ENCODE peak calls at places on chromosomes 2 and 18, in six cellular contexts. L is Peyer's patch, G is ovary, O is uterus, W is body of pancreas, Q is tibial nerve. V is an unnamed sample.

GRCh38 chr18:48545690-48546365 is 7.0 kb downstream of the CTIF start:
- DNase-seq in L (no peak), G (peak), O (peak), W (peak), Q (no peak), V (peak)

GRCh38 chr2:130352229-130352628 is 3.6 kb upstream of the PTPN18 start:
- DNase-seq in L (no peak), G (no peak), O (no peak), W (no peak), Q (no peak), V (no peak)

GRCh38 chr2:218523651-218524050 is 44.5 kb downstream of the USP37 start:
- DNase-seq in L (no peak), G (no peak), O (no peak), W (no peak), Q (no peak), V (no peak)

GRCh38 chr2:223383315-223383714 is 218.8 kb downstream of the SCG2 start:
- DNase-seq in L (no peak), G (no peak), O (no peak), W (no peak), Q (no peak), V (no peak)

GRCh38 chr2:131425191-131426021 is 50.5 kb upstream of the TUBA3D start:
- DNase-seq in L (no peak), G (no peak), O (no peak), W (no peak), Q (no peak), V (no peak)

GRCh38 chr2:83900859-83901258 is 558.2 kb downstream of the SUCLG1 start:
- DNase-seq in L (no peak), G (no peak), O (no peak), W (no peak), Q (no peak), V (no peak)

GRCh38 chr2:165248238-165248637 is 9.0 kb downstream of the SCN2A start:
- DNase-seq in L (no peak), G (no peak), O (no peak), W (no peak), Q (no peak), V (no peak)

GRCh38 chr2:192885569-192886160 is 690.9 kb upstream of the TMEFF2 start:
- DNase-seq in L (no peak), G (no peak), O (no peak), W (no peak), Q (no peak), V (no peak)

GRCh38 chr18:78228974-78229373 is 750.6 kb upstream of the SALL3 start:
- DNase-seq in L (no peak), G (no peak), O (no peak), W (no peak), Q (no peak), V (no peak)

GRCh38 chr2:74742486-74742885 is 88.4 kb downstream of the SEMA4F start:
- DNase-seq in L (no peak), G (no peak), O (no peak), W (no peak), Q (no peak), V (no peak)

GRCh38 chr2:12547771-12548170 is 169.0 kb upstream of the TRIB2 start:
- DNase-seq in L (no peak), G (no peak), O (no peak), W (no peak), Q (no peak), V (no peak)

GRCh38 chr2:229920011-229920781 is 1.6 kb downstream of the TRIP12 start:
- DNase-seq in L (no peak), G (peak), O (no peak), W (peak), Q (no peak), V (no peak)

GRCh38 chr2:95728878-95729511 is 137.2 kb downstream of the TRIM43 start:
- DNase-seq in L (no peak), G (peak), O (peak), W (peak), Q (peak), V (peak)

GRCh38 chr2:9001229-9001628 is 2.3 kb downstream of the MBOAT2 start:
- DNase-seq in L (no peak), G (no peak), O (no peak), W (no peak), Q (no peak), V (no peak)

GRCh38 chr2:203730076-203730729 is 23.8 kb downstream of the CD28 start:
- DNase-seq in L (no peak), G (no peak), O (no peak), W (no peak), Q (no peak), V (no peak)

GRCh38 chr18:26228562-26229260 is 2.5 kb downstream of the TAF4B start:
- DNase-seq in L (no peak), G (no peak), O (no peak), W (no peak), Q (no peak), V (no peak)

GRCh38 chr2:132804045-132804444 is 134.0 kb upstream of the LYPD1 start:
- DNase-seq in L (no peak), G (no peak), O (no peak), W (no peak), Q (no peak), V (no peak)

GRCh38 chr2:180050246-180050645 is 43.1 kb upstream of the CWC22 start:
- DNase-seq in L (no peak), G (no peak), O (no peak), W (no peak), Q (no peak), V (no peak)

GRCh38 chr2:32212293-32212692 is 46.6 kb downstream of the SLC30A6 start:
- DNase-seq in L (no peak), G (no peak), O (no peak), W (no peak), Q (no peak), V (no peak)

GRCh38 chr18:21831413-21831831 is 90.8 kb downstream of the MIB1 start:
- DNase-seq in L (no peak), G (no peak), O (peak), W (no peak), Q (no peak), V (peak)

GRCh38 chr2:28101892-28102291 is 211.4 kb downstream of the BABAM2 start:
- DNase-seq in L (no peak), G (no peak), O (no peak), W (no peak), Q (no peak), V (no peak)

GRCh38 chr18:79856119-79857080 is 58.7 kb downstream of the KCNG2 start:
- DNase-seq in L (peak), G (peak), O (no peak), W (peak), Q (no peak), V (no peak)

GRCh38 chr2:132374961-132375360 is 41.6 kb upstream of the GPR39 start:
- DNase-seq in L (no peak), G (no peak), O (peak), W (no peak), Q (no peak), V (no peak)

GRCh38 chr2:57443985-57444501 is 602.6 kb upstream of the VRK2 start:
- DNase-seq in L (no peak), G (no peak), O (no peak), W (no peak), Q (no peak), V (no peak)

GRCh38 chr18:51510020-51510419 is 312.5 kb upstream of the MEX3C start:
- DNase-seq in L (no peak), G (no peak), O (no peak), W (no peak), Q (no peak), V (no peak)

GRCh38 chr2:74373985-74374384 is 6.1 kb downstream of the DCTN1 start:
- DNase-seq in L (no peak), G (no peak), O (no peak), W (no peak), Q (no peak), V (no peak)

GRCh38 chr2:119469131-119469530 is 37.5 kb downstream of the TMEM37 start:
- DNase-seq in L (no peak), G (no peak), O (no peak), W (no peak), Q (no peak), V (no peak)

GRCh38 chr2:54772531-54772930 is 49.1 kb downstream of the EML6 start:
- DNase-seq in L (no peak), G (no peak), O (no peak), W (no peak), Q (no peak), V (no peak)

GRCh38 chr2:241006412-241006811 is 8.0 kb downstream of the SNED1 start:
- DNase-seq in L (no peak), G (no peak), O (no peak), W (no peak), Q (no peak), V (no peak)

GRCh38 chr2:7672027-7672684 is 754.9 kb downstream of the RNF144A start:
- DNase-seq in L (peak), G (no peak), O (no peak), W (peak), Q (no peak), V (no peak)

GRCh38 chr2:233270951-233271350 is 19.5 kb downstream of the ATG16L1 start:
- DNase-seq in L (no peak), G (no peak), O (no peak), W (no peak), Q (no peak), V (no peak)

GRCh38 chr2:55776966-55777365 is 83.3 kb upstream of the PNPT1 start:
- DNase-seq in L (no peak), G (no peak), O (no peak), W (no peak), Q (no peak), V (no peak)

GRCh38 chr2:138564586-138565250 is 63.1 kb downstream of the SPOPL start:
- DNase-seq in L (no peak), G (no peak), O (no peak), W (no peak), Q (no peak), V (no peak)

GRCh38 chr2:138559648-138560047 is 58.1 kb downstream of the SPOPL start:
- DNase-seq in L (no peak), G (no peak), O (no peak), W (no peak), Q (no peak), V (no peak)

GRCh38 chr2:138565251-138565598 is 63.7 kb downstream of the SPOPL start:
- DNase-seq in L (no peak), G (no peak), O (no peak), W (no peak), Q (no peak), V (no peak)
- H3K27ac ChIP-seq in L (no peak), G (no peak), O (no peak), W (no peak), Q (no peak), V (no peak)

GRCh38 chr2:142603761-142604160 is 273.7 kb upstream of the KYNU start:
- DNase-seq in L (no peak), G (no peak), O (no peak), W (no peak), Q (no peak), V (no peak)
- TF ChIP-seq CTCF in L (no peak), G (no peak), O (no peak), W (no peak), Q (no peak), V (no peak)

GRCh38 chr2:98607741-98608117 is 583 bp downstream of the COA5 start:
- DNase-seq in L (no peak), G (no peak), O (no peak), W (no peak), Q (no peak), V (no peak)

GRCh38 chr2:98608962-98609604 is 694 bp downstream of the UNC50 start:
- DNase-seq in L (peak), G (peak), O (peak), W (no peak), Q (no peak), V (no peak)

GRCh38 chr2:98606431-98606830 is 1.9 kb downstream of the COA5 start:
- DNase-seq in L (no peak), G (no peak), O (no peak), W (no peak), Q (no peak), V (no peak)

GRCh38 chr2:98607104-98607503 is 1.2 kb downstream of the COA5 start:
- DNase-seq in L (no peak), G (no peak), O (no peak), W (no peak), Q (no peak), V (no peak)

DNA sequence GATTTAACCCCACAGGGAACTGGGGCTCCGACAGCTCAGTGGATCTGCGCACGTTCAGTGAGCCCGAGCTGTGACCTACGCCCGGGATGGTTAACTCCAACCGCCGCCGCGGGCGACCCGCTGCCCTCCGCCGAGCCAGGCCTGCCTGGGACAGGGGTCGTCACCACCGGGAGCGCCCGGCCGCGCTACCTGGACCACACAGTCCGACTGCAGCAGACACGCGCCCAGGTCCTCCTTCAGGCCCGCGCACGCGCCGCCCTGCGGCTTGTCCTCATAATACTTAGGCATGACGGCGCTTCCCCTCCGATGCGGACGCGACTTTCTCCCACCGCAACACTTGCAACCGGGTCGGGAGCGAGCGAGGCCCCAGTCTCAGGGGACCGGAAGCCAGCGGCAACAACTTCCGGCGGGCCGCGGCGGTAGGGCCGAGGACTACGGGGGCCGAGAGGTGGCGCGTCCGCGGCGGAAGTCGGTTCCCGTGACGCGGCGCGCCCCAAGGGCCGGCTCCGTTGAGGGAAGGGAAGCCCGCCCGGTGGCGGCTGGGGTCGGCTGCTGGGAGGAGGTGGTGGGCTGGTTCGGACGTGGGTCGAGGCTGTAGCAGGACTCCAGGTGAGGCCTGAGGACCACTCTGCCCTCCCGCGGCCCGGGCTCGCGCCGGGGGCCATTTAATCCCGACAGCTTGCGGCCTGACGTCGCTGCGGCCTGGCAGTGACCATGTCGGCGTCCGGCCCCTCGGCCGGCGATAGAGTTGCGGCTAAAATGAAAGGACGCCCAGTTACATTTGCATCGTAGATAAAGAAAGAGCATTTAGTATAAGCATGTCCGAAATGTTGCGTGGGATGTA is at the start of the genes COA5 and UNC50:
- DNase-seq in L (peak), G (peak), O (peak), W (peak), Q (peak), V (peak)
- TF ChIP-seq POLR2A in L (peak), G (peak), O (peak), W (peak), Q (peak), V (peak)

DNA sequence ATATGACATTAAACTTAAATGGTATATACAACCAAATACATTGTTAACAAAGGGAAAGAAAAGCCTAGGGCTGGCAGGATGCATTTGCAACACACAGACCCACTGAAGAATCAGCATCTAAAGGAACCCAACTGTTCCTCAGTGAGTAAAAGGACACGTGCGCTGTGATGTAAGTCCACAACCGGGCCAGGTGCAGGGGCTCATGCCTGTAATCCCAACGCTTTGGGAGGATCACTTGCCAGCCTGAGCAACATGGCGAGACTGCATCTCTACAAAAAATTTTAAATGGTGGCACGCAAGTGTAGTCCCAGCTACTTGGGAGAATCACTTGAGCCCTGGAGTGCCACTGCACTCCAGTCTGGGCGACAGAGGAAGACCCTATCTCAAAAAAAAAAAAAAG is 3.9 kb downstream of the DTNB start:
- DNase-seq in L (no peak), G (no peak), O (no peak), W (no peak), Q (no peak), V (no peak)
- H3K27ac ChIP-seq in L (no peak), G (no peak), O (no peak), W (no peak), Q (no peak), V (no peak)

DNA sequence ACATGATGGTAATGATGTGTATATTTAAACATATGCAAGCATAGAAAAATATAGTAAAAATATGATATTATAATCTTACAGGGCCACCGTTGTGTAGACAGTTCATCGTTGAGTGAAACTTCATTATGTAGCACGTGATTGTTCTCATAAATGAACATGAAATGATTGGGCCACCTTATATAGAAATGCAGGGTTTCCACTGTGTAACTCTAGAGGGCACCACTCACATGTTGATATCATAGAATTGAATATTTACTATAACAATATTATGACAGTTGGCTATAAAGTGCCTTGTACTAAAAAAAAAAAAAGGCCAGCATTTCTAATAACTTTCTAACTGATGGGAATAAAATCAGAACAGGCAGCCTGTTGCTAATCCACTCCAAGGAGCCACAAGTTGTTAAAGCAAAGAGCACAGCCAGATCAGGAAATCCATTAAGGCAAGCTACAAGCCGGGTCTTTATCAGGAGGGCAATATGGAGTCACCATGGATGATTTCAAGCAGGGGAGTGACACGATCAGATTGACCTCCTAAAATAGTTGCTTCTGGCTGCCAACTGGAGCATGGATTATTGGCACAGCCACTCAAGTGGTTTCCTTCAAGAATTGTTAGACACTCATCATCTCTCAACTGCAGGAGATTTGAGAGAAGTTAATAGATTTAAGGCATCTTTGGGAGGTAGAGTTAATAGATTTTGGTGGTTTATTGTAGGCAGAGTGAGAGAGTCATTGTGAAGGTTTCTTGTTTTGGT is 16.7 kb downstream of the IL1F10 start:
- DNase-seq in L (no peak), G (no peak), O (no peak), W (no peak), Q (no peak), V (no peak)
- TF ChIP-seq CTCF in L (peak), G (no peak), O (no peak), W (peak), Q (no peak), V (no peak)

DNA sequence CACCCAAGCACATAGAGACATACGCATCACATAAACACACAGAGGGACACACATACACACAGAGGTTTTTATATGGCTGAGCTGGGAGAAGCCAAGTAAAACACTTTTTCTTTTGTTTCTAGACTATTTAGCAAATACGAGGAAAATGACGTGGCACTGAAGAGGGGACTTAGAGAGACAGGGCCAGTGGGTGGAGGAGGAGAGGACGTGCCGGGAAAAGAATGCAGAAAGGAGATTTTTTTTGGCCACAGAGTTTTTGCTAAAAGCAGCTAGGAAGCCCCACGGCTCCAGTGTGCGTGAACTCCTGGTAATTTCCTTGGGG is 168.5 kb upstream of the KLF7 start:
- DNase-seq in L (no peak), G (no peak), O (no peak), W (no peak), Q (no peak), V (no peak)
- TF ChIP-seq POLR2A in L (no peak), G (no peak), O (no peak), W (no peak), Q (no peak), V (no peak)

DNA sequence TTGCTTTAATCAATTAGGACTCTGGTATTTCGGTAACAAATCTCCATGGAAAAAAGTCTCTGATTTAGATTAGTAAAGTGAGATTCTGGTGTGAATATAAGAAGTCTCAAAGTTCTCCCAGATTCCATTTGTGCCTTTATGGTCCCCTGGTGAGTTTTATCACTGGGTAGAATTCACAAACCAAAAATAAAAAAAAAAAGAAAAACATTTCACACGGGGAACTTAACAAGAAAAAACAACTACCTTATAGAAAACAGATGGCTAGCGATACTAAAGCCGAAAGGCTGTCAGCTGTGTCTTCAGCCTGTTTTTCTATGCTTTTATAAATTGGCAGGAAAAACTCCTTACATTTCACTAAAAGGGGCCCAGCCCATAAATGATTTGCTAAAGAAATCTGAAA is 50.6 kb downstream of the COL5A2 start:
- DNase-seq in L (no peak), G (no peak), O (no peak), W (no peak), Q (no peak), V (no peak)
- H3K27ac ChIP-seq in L (no peak), G (no peak), O (no peak), W (no peak), Q (peak), V (no peak)